ENCODE peak calls at places on chromosomes 13 and 19, in seven cellular contexts. One of them, this sample, is unnamed.

GRCh38 chr19:47749326-47749725 is 4.0 kb downstream of the NOP53 start:
- DNase-seq in HepG2: no peak
- DNase-seq in K562: no peak
- DNase-seq in H1: no peak
- DNase-seq in GM12892: no peak
- DNase-seq in GM12878: peak; percentile 51
- DNase-seq in SK-N-SH: no peak
- DNase-seq in this sample: no peak

GRCh38 chr19:6219592-6220290 is 60.0 kb downstream of the MLLT1 start:
- DNase-seq in K562: no peak
- DNase-seq in SK-N-SH: no peak
- DNase-seq in GM12892: no peak
- DNase-seq in GM12878: no peak
- DNase-seq in HepG2: no peak
- DNase-seq in H1: no peak
- DNase-seq in this sample: no peak

GRCh38 chr19:4891066-4891465 is 11.6 kb downstream of the ARRDC5 start:
- DNase-seq in HepG2: no peak
- DNase-seq in GM12892: no peak
- DNase-seq in GM12878: no peak
- DNase-seq in H1: no peak
- DNase-seq in K562: no peak
- DNase-seq in SK-N-SH: no peak
- DNase-seq in this sample: no peak

GRCh38 chr19:5086232-5086631 is 117.3 kb downstream of the KDM4B start:
- DNase-seq in SK-N-SH: no peak
- DNase-seq in GM12892: no peak
- DNase-seq in K562: no peak
- DNase-seq in HepG2: no peak
- DNase-seq in GM12878: no peak
- DNase-seq in H1: no peak
- DNase-seq in this sample: no peak

GRCh38 chr19:2779121-2779740 is 3.8 kb downstream of the SGTA start:
- DNase-seq in GM12892: no peak
- DNase-seq in SK-N-SH: no peak
- DNase-seq in K562: no peak
- DNase-seq in HepG2: no peak
- DNase-seq in GM12878: no peak
- DNase-seq in H1: no peak
- DNase-seq in this sample: no peak

GRCh38 chr13:102311433-102311796 is 90.4 kb downstream of the FGF14 start:
- DNase-seq in K562: no peak
- DNase-seq in GM12878: no peak
- DNase-seq in HepG2: no peak
- DNase-seq in H1: no peak
- DNase-seq in GM12892: no peak
- DNase-seq in SK-N-SH: no peak
- DNase-seq in this sample: no peak

GRCh38 chr13:46603165-46603603 is 50.2 kb downstream of the LRCH1 start:
- DNase-seq in GM12878: no peak
- DNase-seq in SK-N-SH: no peak
- DNase-seq in K562: no peak
- DNase-seq in GM12892: no peak
- DNase-seq in HepG2: peak; percentile 65
- DNase-seq in H1: no peak
- DNase-seq in this sample: no peak

GRCh38 chr13:38686635-38687245 is at the start of gene FREM2:
- DNase-seq in H1: peak; percentile 89
- DNase-seq in GM12878: no peak
- DNase-seq in GM12892: no peak
- DNase-seq in HepG2: no peak
- DNase-seq in K562: no peak
- DNase-seq in SK-N-SH: no peak
- DNase-seq in this sample: no peak

GRCh38 chr13:25180795-25181537 is 8.9 kb upstream of the AMER2 start:
- DNase-seq in GM12878: peak; percentile 84
- DNase-seq in K562: no peak
- DNase-seq in SK-N-SH: no peak
- DNase-seq in GM12892: no peak
- DNase-seq in H1: peak; percentile 28
- DNase-seq in HepG2: no peak
- DNase-seq in this sample: no peak

GRCh38 chr19:36796714-36796999 is 24.1 kb upstream of the ZNF850 start:
- DNase-seq in HepG2: no peak
- DNase-seq in SK-N-SH: no peak
- DNase-seq in GM12878: no peak
- DNase-seq in GM12892: no peak
- DNase-seq in K562: no peak
- DNase-seq in H1: no peak
- DNase-seq in this sample: no peak

GRCh38 chr13:75305057-75305456 is 176.9 kb downstream of the TBC1D4 start:
- DNase-seq in H1: no peak
- DNase-seq in HepG2: no peak
- DNase-seq in SK-N-SH: no peak
- DNase-seq in K562: no peak
- DNase-seq in GM12878: no peak
- DNase-seq in GM12892: no peak
- DNase-seq in this sample: no peak

GRCh38 chr19:49988433-49988832 is 27.5 kb upstream of the SIGLEC11 start:
- DNase-seq in HepG2: no peak
- DNase-seq in SK-N-SH: no peak
- DNase-seq in GM12892: no peak
- DNase-seq in GM12878: no peak
- DNase-seq in K562: no peak
- DNase-seq in H1: no peak
- DNase-seq in this sample: no peak

GRCh38 chr19:49530708-49531107 is 2.9 kb downstream of the RCN3 start:
- DNase-seq in GM12878: no peak
- DNase-seq in K562: no peak
- DNase-seq in SK-N-SH: no peak
- DNase-seq in H1: no peak
- DNase-seq in HepG2: no peak
- DNase-seq in GM12892: no peak
- DNase-seq in this sample: no peak

GRCh38 chr19:51398096-51398704 is 7.8 kb upstream of the C19orf84 start:
- DNase-seq in HepG2: peak; percentile 40
- DNase-seq in GM12892: no peak
- DNase-seq in GM12878: no peak
- DNase-seq in H1: no peak
- DNase-seq in K562: peak; percentile 34
- DNase-seq in SK-N-SH: peak; percentile 55
- DNase-seq in this sample: no peak

GRCh38 chr19:9735986-9736385 is 32.6 kb downstream of the ZNF846 start:
- DNase-seq in HepG2: no peak
- DNase-seq in GM12878: no peak
- DNase-seq in GM12892: no peak
- DNase-seq in H1: no peak
- DNase-seq in SK-N-SH: no peak
- DNase-seq in K562: peak; percentile 54
- DNase-seq in this sample: no peak

GRCh38 chr13:100566543-100566942 is 22.0 kb downstream of the GGACT start:
- DNase-seq in H1: no peak
- DNase-seq in GM12878: no peak
- DNase-seq in HepG2: no peak
- DNase-seq in SK-N-SH: no peak
- DNase-seq in K562: no peak
- DNase-seq in GM12892: no peak
- DNase-seq in this sample: no peak

GRCh38 chr13:40657307-40657706 is 9.1 kb downstream of the FOXO1 start:
- DNase-seq in GM12892: no peak
- DNase-seq in SK-N-SH: no peak
- DNase-seq in H1: no peak
- DNase-seq in K562: no peak
- DNase-seq in HepG2: no peak
- DNase-seq in GM12878: no peak
- DNase-seq in this sample: no peak

GRCh38 chr13:102812616-102813287 is 13.8 kb downstream of the BIVM start:
- DNase-seq in HepG2: no peak
- DNase-seq in K562: no peak
- DNase-seq in H1: no peak
- DNase-seq in GM12892: no peak
- DNase-seq in GM12878: no peak
- DNase-seq in SK-N-SH: no peak
- DNase-seq in this sample: no peak

GRCh38 chr13:52848455-52849190 is at the start of gene PCDH8:
- DNase-seq in SK-N-SH: peak; percentile 93
- DNase-seq in GM12878: no peak
- DNase-seq in K562: no peak
- DNase-seq in H1: peak; percentile 94
- DNase-seq in HepG2: no peak
- DNase-seq in GM12892: no peak
- DNase-seq in this sample: no peak

GRCh38 chr13:73708393-73708985 is 425.7 kb downstream of the KLF12 start:
- DNase-seq in SK-N-SH: peak; percentile 54
- DNase-seq in K562: peak; percentile 29
- DNase-seq in GM12878: no peak
- DNase-seq in GM12892: no peak
- DNase-seq in H1: no peak
- DNase-seq in HepG2: peak; percentile 59
- DNase-seq in this sample: peak; percentile 16

DNA sequence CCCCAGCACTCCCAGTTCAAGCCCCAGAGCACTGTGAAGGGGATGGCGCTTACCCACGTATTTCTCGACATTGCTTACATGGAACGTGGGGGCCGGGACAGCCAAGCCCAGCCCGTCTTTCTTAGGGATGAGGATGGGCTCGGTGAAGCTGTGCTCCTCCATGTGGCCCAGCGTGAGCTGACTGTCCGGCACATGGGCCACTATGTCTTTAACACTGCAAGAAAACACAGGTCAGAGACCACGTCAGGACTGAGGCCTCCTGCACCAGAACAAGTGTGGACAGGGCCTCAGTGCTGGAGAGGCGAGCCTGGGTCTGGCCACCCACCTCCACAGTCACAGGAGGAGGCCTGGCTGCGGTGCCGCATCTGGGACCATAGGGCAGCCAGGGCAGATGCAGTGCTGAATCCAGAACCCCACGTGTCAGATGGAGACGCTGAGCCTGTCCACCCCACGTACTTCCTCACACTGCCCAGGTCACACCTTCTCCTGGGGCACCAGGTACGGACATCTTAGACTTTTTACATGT is 125.2 kb downstream of the TUBA3C start:
- DNase-seq in HepG2: no peak
- DNase-seq in K562: no peak
- DNase-seq in SK-N-SH: no peak
- DNase-seq in GM12892: no peak
- DNase-seq in GM12878: no peak
- DNase-seq in H1: no peak
- DNase-seq in this sample: no peak
- TF ChIP-seq POLR2AphosphoS5 in HepG2: no peak
- TF ChIP-seq POLR2AphosphoS5 in K562: no peak
- TF ChIP-seq POLR2AphosphoS5 in SK-N-SH: no peak
- TF ChIP-seq POLR2AphosphoS5 in GM12892: no peak
- TF ChIP-seq POLR2AphosphoS5 in GM12878: no peak
- TF ChIP-seq POLR2AphosphoS5 in H1: no peak
- TF ChIP-seq POLR2AphosphoS5 in this sample: no peak

DNA sequence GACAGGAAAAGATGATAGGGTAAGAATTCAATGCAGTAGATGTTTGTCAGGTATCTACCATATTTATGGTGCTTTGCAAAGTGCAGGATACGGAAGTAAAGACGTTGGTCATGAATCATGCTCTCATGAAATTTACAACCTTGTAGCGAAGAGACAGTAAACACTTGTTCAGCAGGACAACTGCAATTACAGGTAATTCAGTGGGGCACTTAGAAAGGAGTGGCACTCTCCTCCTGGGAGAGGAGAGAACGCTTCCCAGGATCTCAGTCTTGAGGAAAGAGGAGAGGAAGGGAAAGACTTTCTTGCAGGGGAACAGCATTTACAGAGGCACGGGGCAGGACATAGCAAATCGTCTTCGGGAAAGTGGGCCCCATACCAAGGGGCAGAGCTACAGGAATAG is 46.4 kb downstream of the SOX1 start:
- DNase-seq in GM12878: no peak
- DNase-seq in SK-N-SH: no peak
- DNase-seq in HepG2: no peak
- DNase-seq in H1: no peak
- DNase-seq in GM12892: no peak
- DNase-seq in K562: no peak
- DNase-seq in this sample: no peak
- TF ChIP-seq TAF1 in GM12878: no peak
- TF ChIP-seq TAF1 in SK-N-SH: no peak
- TF ChIP-seq TAF1 in HepG2: no peak
- TF ChIP-seq TAF1 in H1: no peak
- TF ChIP-seq TAF1 in GM12892: no peak
- TF ChIP-seq TAF1 in K562: no peak
- TF ChIP-seq TAF1 in this sample: no peak

GRCh38 chr13:43472344-43472743 is 314.4 kb downstream of the ENOX1 start:
- DNase-seq in SK-N-SH: no peak
- DNase-seq in H1: no peak
- DNase-seq in GM12878: no peak
- DNase-seq in K562: no peak
- DNase-seq in GM12892: no peak
- DNase-seq in HepG2: no peak
- DNase-seq in this sample: no peak

GRCh38 chr13:43470610-43471009 is 316.2 kb downstream of the ENOX1 start:
- DNase-seq in HepG2: no peak
- DNase-seq in K562: no peak
- DNase-seq in H1: no peak
- DNase-seq in GM12892: no peak
- DNase-seq in GM12878: no peak
- DNase-seq in SK-N-SH: no peak
- DNase-seq in this sample: no peak

GRCh38 chr13:43473437-43473836 is 313.3 kb downstream of the ENOX1 start:
- DNase-seq in GM12892: no peak
- DNase-seq in HepG2: no peak
- DNase-seq in SK-N-SH: peak; percentile 57
- DNase-seq in GM12878: no peak
- DNase-seq in K562: no peak
- DNase-seq in H1: no peak
- DNase-seq in this sample: no peak

GRCh38 chr13:43472980-43473379 is 313.8 kb downstream of the ENOX1 start:
- DNase-seq in GM12878: no peak
- DNase-seq in SK-N-SH: no peak
- DNase-seq in HepG2: no peak
- DNase-seq in K562: no peak
- DNase-seq in GM12892: no peak
- DNase-seq in H1: no peak
- DNase-seq in this sample: no peak

GRCh38 chr13:43469791-43470190 is 317.0 kb downstream of the ENOX1 start:
- DNase-seq in H1: no peak
- DNase-seq in K562: no peak
- DNase-seq in GM12892: no peak
- DNase-seq in SK-N-SH: no peak
- DNase-seq in HepG2: no peak
- DNase-seq in GM12878: no peak
- DNase-seq in this sample: no peak
- TF ChIP-seq POLR2AphosphoS5 in H1: no peak
- TF ChIP-seq POLR2AphosphoS5 in K562: no peak
- TF ChIP-seq POLR2AphosphoS5 in GM12892: no peak
- TF ChIP-seq POLR2AphosphoS5 in SK-N-SH: no peak
- TF ChIP-seq POLR2AphosphoS5 in HepG2: no peak
- TF ChIP-seq POLR2AphosphoS5 in GM12878: no peak
- TF ChIP-seq POLR2AphosphoS5 in this sample: no peak

DNA sequence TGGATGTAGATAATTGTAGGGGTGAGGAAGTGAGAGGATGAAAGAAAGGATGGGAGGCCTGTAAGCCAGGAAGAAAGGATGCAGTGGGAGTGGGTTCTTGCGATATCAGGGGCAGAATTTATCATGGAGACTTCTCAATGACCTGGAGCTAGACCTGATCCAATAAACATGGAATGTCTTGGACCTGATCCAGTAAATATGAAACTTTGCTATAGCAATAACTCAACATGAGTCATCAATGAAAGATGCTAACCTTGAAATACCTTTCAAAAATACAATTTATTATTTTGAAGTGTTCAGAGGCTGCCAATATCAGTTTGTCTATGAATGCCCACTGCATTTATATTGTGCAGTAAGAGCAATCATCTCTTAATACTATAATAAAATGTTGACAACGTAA is 279.5 kb downstream of the POU4F1 start:
- DNase-seq in K562: no peak
- DNase-seq in GM12892: no peak
- DNase-seq in HepG2: no peak
- DNase-seq in GM12878: no peak
- DNase-seq in H1: no peak
- DNase-seq in SK-N-SH: no peak
- DNase-seq in this sample: no peak
- TF ChIP-seq TAF1 in K562: no peak
- TF ChIP-seq TAF1 in GM12892: no peak
- TF ChIP-seq TAF1 in HepG2: no peak
- TF ChIP-seq TAF1 in GM12878: no peak
- TF ChIP-seq TAF1 in H1: no peak
- TF ChIP-seq TAF1 in SK-N-SH: no peak
- TF ChIP-seq TAF1 in this sample: no peak

This sample was measured in GM12891.